ENCODE peak calls at places on chromosomes 1 and 21, in nine cellular contexts. G, M, K, R, D, I, X, O and B are unnamed samples.

GRCh38 chr1:225458222-225458631 is 30.4 kb upstream of the LBR start:
- DNase-seq in G (no peak), M (no peak), K (peak), R (no peak), D (peak), I (no peak), X (no peak), O (no peak), B (no peak)

GRCh38 chr1:197908695-197909336 is 6.4 kb downstream of the C1orf53 start:
- DNase-seq in G (no peak), M (no peak), K (no peak), R (no peak), D (no peak), I (no peak), X (no peak), O (no peak), B (no peak)

GRCh38 chr1:230243583-230244377 is 176.7 kb downstream of the GALNT2 start:
- DNase-seq in G (no peak), M (no peak), K (no peak), R (peak), D (peak), I (no peak), X (no peak), O (no peak), B (no peak)

GRCh38 chr1:99749948-99750347 is 16.5 kb downstream of the FRRS1 start:
- DNase-seq in G (no peak), M (no peak), K (no peak), R (no peak), D (no peak), I (no peak), X (no peak), O (no peak), B (no peak)

GRCh38 chr1:18412882-18413353 is 67.8 kb upstream of the KLHDC7A start:
- DNase-seq in G (no peak), M (no peak), K (no peak), R (no peak), D (no peak), I (no peak), X (no peak), O (no peak), B (no peak)

GRCh38 chr1:182680901-182681300 is 3.5 kb downstream of the RGS8 start:
- DNase-seq in G (no peak), M (no peak), K (peak), R (no peak), D (peak), I (no peak), X (no peak), O (no peak), B (no peak)

GRCh38 chr1:66521736-66522365 is 12.1 kb upstream of the SGIP1 start:
- DNase-seq in G (peak), M (no peak), K (peak), R (peak), D (peak), I (no peak), X (no peak), O (no peak), B (no peak)

GRCh38 chr1:83747853-83748482 is 251.0 kb downstream of the TTLL7 start:
- DNase-seq in G (no peak), M (no peak), K (no peak), R (no peak), D (no peak), I (no peak), X (no peak), O (no peak), B (no peak)

GRCh38 chr1:162476620-162477019 is 21.0 kb upstream of the UHMK1 start:
- DNase-seq in G (no peak), M (no peak), K (no peak), R (no peak), D (no peak), I (no peak), X (no peak), O (no peak), B (no peak)

GRCh38 chr1:89022167-89022959 is at the start of gene GBP3:
- DNase-seq in G (peak), M (no peak), K (peak), R (peak), D (peak), I (no peak), X (no peak), O (no peak), B (no peak)

GRCh38 chr1:156471496-156472490 is 28.8 kb downstream of the MEF2D start:
- DNase-seq in G (no peak), M (no peak), K (no peak), R (no peak), D (no peak), I (peak), X (no peak), O (peak), B (peak)

GRCh38 chr1:119542492-119542946 is 35.5 kb downstream of the HSD3B1 start:
- DNase-seq in G (no peak), M (no peak), K (peak), R (peak), D (peak), I (no peak), X (no peak), O (no peak), B (no peak)

GRCh38 chr1:18057643-18058042 is 50.0 kb upstream of the IGSF21 start:
- DNase-seq in G (no peak), M (no peak), K (no peak), R (no peak), D (no peak), I (no peak), X (no peak), O (no peak), B (no peak)

GRCh38 chr1:11174271-11174942 is 14.7 kb upstream of the ANGPTL7 start:
- DNase-seq in G (no peak), M (no peak), K (no peak), R (no peak), D (no peak), I (no peak), X (no peak), O (no peak), B (no peak)

DNA sequence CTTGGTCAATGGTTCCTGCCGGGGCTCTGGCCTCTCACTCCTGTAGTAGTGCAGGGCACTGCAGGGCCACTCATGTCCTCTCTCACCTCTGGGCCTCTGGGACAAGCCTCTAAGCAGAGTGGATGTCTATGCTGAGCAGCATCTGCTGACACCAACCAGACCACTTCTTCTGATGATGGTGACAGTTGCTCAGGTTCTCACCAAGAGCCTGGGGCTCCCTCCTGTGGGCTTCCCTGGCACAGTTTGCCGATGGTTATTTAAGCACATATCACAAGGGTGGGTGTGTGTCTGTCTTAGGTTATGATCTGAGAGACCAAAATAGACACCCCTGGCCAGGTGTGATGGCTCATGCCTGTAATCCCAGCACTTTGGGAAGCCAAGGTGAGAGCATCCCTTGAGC is 17.4 kb upstream of the GPR137B start:
- DNase-seq in G (no peak), M (no peak), K (no peak), R (no peak), D (no peak), I (no peak), X (no peak), O (no peak), B (no peak)
- TF ChIP-seq CTCF in G (no peak), M (no peak), K (no peak), R (peak), D (no peak), I (no peak), X (no peak), O (no peak), B (no peak)

DNA sequence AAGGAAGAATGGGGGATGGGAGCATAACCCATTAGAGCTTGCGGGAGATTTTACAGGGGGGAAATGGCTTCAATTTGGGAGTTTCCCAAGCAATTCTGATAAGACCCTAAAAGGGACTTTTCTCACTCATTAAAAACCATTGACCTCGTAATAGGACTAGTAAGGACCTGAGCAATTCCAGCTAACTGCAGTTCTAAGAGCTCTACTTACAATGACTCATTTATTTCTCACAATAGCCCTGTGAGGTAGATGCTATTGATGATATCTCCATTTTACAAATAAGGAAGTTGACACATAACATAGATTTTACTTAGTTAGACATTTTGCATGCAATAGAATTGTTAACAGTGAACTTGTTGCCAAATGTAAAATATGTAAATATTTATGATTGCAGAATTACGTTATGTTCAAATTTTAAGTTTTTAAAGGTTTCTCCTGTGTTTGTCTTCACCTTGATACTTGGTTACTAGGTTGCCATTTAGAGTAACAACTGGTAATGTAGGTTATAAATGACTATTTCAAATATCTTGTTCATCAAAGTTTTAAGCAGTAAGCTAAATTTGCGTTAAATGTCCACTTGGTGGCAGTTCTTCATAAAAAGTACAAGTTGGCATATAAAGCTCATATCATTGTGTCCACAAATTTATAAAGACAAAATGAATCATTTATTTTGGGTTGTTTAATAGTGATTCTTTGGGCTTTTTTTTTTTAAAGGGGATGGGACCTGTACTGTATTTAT is 182.0 kb downstream of the PLA2G4A start:
- DNase-seq in G (no peak), M (no peak), K (peak), R (peak), D (peak), I (no peak), X (no peak), O (no peak), B (no peak)
- TF ChIP-seq CTCF in G (no peak), M (no peak), K (no peak), R (no peak), D (no peak), I (no peak), X (no peak), O (no peak), B (no peak)

DNA sequence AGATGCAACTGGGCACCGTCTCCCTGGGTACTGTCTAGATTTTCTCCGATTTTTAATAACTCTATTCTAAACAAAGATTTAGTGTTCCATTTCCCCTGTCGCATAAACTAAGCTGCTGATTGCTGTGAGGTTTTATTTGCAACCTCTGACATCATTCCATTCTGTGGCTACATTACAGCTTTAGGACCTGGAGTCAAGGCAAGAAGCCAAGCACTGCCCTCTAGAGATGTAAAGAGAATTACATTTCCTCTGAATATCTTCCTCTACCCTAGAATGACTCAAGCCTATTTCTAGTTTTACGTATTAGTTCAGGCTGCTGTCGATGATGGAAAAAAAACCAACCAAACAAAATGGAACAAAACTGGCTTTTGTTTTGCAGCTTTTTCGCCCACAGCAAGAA is 130.2 kb upstream of the MAP1LC3C start:
- DNase-seq in G (no peak), M (no peak), K (peak), R (peak), D (no peak), I (no peak), X (no peak), O (no peak), B (no peak)
- TF ChIP-seq CTCF in G (no peak), M (no peak), K (peak), R (peak), D (no peak), I (no peak), X (no peak), O (no peak), B (peak)

DNA sequence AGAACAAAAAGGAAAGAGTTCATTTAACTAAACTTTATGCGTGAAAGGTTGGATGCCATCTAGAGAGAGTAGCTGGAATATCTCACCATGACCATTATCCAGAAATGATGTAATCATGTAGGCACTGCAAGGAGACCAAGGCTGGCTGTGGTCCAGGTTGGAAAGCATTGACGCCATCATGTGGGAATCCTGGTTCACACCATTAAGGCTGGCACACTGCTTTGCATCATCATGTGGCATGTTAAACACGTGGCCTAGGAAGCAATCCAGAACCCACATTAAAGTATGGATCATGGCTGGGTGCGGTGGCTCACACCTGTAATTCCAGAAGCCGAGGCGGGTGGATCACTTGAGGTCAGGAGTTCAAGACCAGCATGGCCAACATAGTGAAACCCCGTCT is 4.3 kb downstream of the ADAMTS1 start:
- DNase-seq in G (no peak), M (no peak), K (peak), R (peak), D (peak), I (no peak), X (no peak), O (no peak), B (no peak)
- TF ChIP-seq CTCF in G (peak), M (no peak), K (no peak), R (peak), D (no peak), I (no peak), X (no peak), O (no peak), B (peak)

GRCh38 chr1:207494171-207494570 is 1.8 kb upstream of the CR1 start:
- DNase-seq in G (no peak), M (no peak), K (no peak), R (no peak), D (no peak), I (no peak), X (no peak), O (no peak), B (no peak)
- TF ChIP-seq CTCF in G (no peak), M (no peak), K (no peak), R (no peak), D (no peak), I (no peak), X (no peak), O (no peak), B (no peak)

GRCh38 chr1:24204116-24204515 is 17.0 kb upstream of the IFNLR1 start:
- DNase-seq in G (no peak), M (no peak), K (no peak), R (no peak), D (no peak), I (no peak), X (no peak), O (no peak), B (peak)

GRCh38 chr1:24202556-24202955 is 15.5 kb upstream of the IFNLR1 start:
- DNase-seq in G (no peak), M (no peak), K (no peak), R (no peak), D (no peak), I (no peak), X (no peak), O (no peak), B (no peak)

GRCh38 chr1:24203404-24203803 is 16.3 kb upstream of the IFNLR1 start:
- DNase-seq in G (no peak), M (no peak), K (peak), R (peak), D (no peak), I (no peak), X (no peak), O (no peak), B (no peak)

GRCh38 chr1:24202987-24203386 is 15.9 kb upstream of the IFNLR1 start:
- DNase-seq in G (no peak), M (no peak), K (no peak), R (no peak), D (no peak), I (no peak), X (no peak), O (no peak), B (no peak)

GRCh38 chr1:24201941-24202440 is 14.9 kb upstream of the IFNLR1 start:
- DNase-seq in G (peak), M (peak), K (peak), R (peak), D (peak), I (peak), X (no peak), O (peak), B (no peak)
- TF ChIP-seq CTCF in G (peak), M (peak), K (peak), R (peak), D (peak), I (peak), X (peak), O (peak), B (peak)

DNA sequence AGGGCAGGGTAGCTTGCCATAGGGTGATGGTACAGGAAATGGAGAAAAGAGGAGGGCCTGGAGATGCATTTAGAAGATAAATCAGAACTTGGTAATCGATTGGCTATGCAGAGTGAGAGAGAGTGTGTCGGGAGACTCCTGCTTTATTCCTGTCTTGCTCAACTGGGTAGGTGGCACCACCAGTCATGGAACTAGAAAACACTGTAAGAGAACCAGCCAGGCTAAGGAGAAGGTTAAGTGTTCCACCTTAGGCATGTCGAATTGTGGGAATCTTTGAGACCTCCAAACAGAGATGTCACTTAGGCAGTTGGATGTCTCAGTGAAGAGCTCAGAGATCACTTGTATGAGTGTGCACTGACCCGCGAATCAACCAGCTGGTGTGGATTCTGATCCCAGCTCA is 28.7 kb upstream of the RD3 start:
- DNase-seq in G (no peak), M (no peak), K (no peak), R (no peak), D (peak), I (no peak), X (no peak), O (no peak), B (no peak)
- TF ChIP-seq CTCF in G (peak), M (no peak), K (no peak), R (no peak), D (peak), I (no peak), X (no peak), O (no peak), B (peak)